ENCODE peak calls at places on chromosomes 16 and 17, in nine cellular contexts. One of them, this sample, is unnamed. For H3K4me1, the result is how much of the 10 kb centered on the place peaks cover.

GRCh38 chr17:79842656-79843474 is 3.6 kb upstream of the CBX4 start:
- DNase-seq in aorta: no peak
- DNase-seq in adrenal gland: no peak
- DNase-seq in transverse colon: peak
- DNase-seq in right atrium auricular region: no peak
- DNase-seq in breast epithelium: no peak
- DNase-seq in ascending aorta: no peak
- DNase-seq in heart left ventricle: no peak
- DNase-seq in tibial nerve: no peak
- DNase-seq in this sample: peak

GRCh38 chr17:1725642-1726511 is 1.4 kb downstream of the WDR81 start:
- DNase-seq in aorta: peak
- DNase-seq in adrenal gland: no peak
- DNase-seq in transverse colon: no peak
- DNase-seq in right atrium auricular region: no peak
- DNase-seq in breast epithelium: no peak
- DNase-seq in ascending aorta: no peak
- DNase-seq in heart left ventricle: no peak
- DNase-seq in tibial nerve: no peak
- DNase-seq in this sample: no peak

GRCh38 chr16:26133401-26133800 is 441.6 kb downstream of the HS3ST4 start:
- DNase-seq in aorta: no peak
- DNase-seq in adrenal gland: no peak
- DNase-seq in transverse colon: no peak
- DNase-seq in right atrium auricular region: no peak
- DNase-seq in breast epithelium: no peak
- DNase-seq in ascending aorta: no peak
- DNase-seq in heart left ventricle: no peak
- DNase-seq in tibial nerve: no peak
- DNase-seq in this sample: no peak

GRCh38 chr17:13016881-13017622 is 775 bp downstream of the ELAC2 start:
- DNase-seq in aorta: no peak
- DNase-seq in adrenal gland: peak
- DNase-seq in transverse colon: no peak
- DNase-seq in right atrium auricular region: no peak
- DNase-seq in breast epithelium: no peak
- DNase-seq in ascending aorta: no peak
- DNase-seq in heart left ventricle: no peak
- DNase-seq in tibial nerve: no peak
- DNase-seq in this sample: no peak

GRCh38 chr17:49197346-49197998 is 12.9 kb downstream of the GNGT2 start:
- DNase-seq in aorta: no peak
- DNase-seq in adrenal gland: no peak
- DNase-seq in transverse colon: no peak
- DNase-seq in right atrium auricular region: no peak
- DNase-seq in breast epithelium: no peak
- DNase-seq in ascending aorta: no peak
- DNase-seq in heart left ventricle: no peak
- DNase-seq in tibial nerve: no peak
- DNase-seq in this sample: no peak

GRCh38 chr17:80663783-80664206 is 119.2 kb downstream of the RPTOR start:
- DNase-seq in aorta: peak
- DNase-seq in adrenal gland: peak
- DNase-seq in transverse colon: peak
- DNase-seq in right atrium auricular region: no peak
- DNase-seq in breast epithelium: no peak
- DNase-seq in ascending aorta: no peak
- DNase-seq in heart left ventricle: no peak
- DNase-seq in tibial nerve: no peak
- DNase-seq in this sample: peak

GRCh38 chr16:47779201-47780016 is 318.3 kb downstream of the PHKB start:
- DNase-seq in aorta: no peak
- DNase-seq in adrenal gland: peak
- DNase-seq in transverse colon: no peak
- DNase-seq in right atrium auricular region: no peak
- DNase-seq in breast epithelium: no peak
- DNase-seq in ascending aorta: no peak
- DNase-seq in heart left ventricle: no peak
- DNase-seq in tibial nerve: no peak
- DNase-seq in this sample: peak

GRCh38 chr16:3017806-3018506 is at the start of gene CLDN6:
- DNase-seq in aorta: no peak
- DNase-seq in adrenal gland: no peak
- DNase-seq in transverse colon: peak
- DNase-seq in right atrium auricular region: no peak
- DNase-seq in breast epithelium: no peak
- DNase-seq in ascending aorta: no peak
- DNase-seq in heart left ventricle: no peak
- DNase-seq in tibial nerve: no peak
- DNase-seq in this sample: no peak

GRCh38 chr17:4178651-4179050 is 35.7 kb downstream of the CYB5D2 start:
- DNase-seq in aorta: no peak
- DNase-seq in adrenal gland: no peak
- DNase-seq in transverse colon: no peak
- DNase-seq in right atrium auricular region: no peak
- DNase-seq in breast epithelium: no peak
- DNase-seq in ascending aorta: no peak
- DNase-seq in heart left ventricle: no peak
- DNase-seq in tibial nerve: no peak
- DNase-seq in this sample: no peak

GRCh38 chr16:70736454-70737376 is 50.9 kb upstream of the MTSS2 start:
- DNase-seq in aorta: peak
- DNase-seq in adrenal gland: no peak
- DNase-seq in transverse colon: no peak
- DNase-seq in right atrium auricular region: no peak
- DNase-seq in breast epithelium: no peak
- DNase-seq in ascending aorta: no peak
- DNase-seq in heart left ventricle: no peak
- DNase-seq in tibial nerve: no peak
- DNase-seq in this sample: no peak

GRCh38 chr17:75340636-75341035 is 51.4 kb upstream of the SLC25A19 start:
- DNase-seq in aorta: no peak
- DNase-seq in adrenal gland: no peak
- DNase-seq in transverse colon: no peak
- DNase-seq in right atrium auricular region: no peak
- DNase-seq in breast epithelium: no peak
- DNase-seq in ascending aorta: no peak
- DNase-seq in heart left ventricle: no peak
- DNase-seq in tibial nerve: no peak
- DNase-seq in this sample: no peak

GRCh38 chr16:57619606-57620315 is 8.7 kb upstream of the ADGRG1 start:
- DNase-seq in aorta: peak
- DNase-seq in adrenal gland: peak
- DNase-seq in transverse colon: peak
- DNase-seq in right atrium auricular region: no peak
- DNase-seq in breast epithelium: peak
- DNase-seq in ascending aorta: no peak
- DNase-seq in heart left ventricle: no peak
- DNase-seq in tibial nerve: peak
- DNase-seq in this sample: peak

GRCh38 chr16:48008011-48008410 is 147.8 kb downstream of the ABCC12 start:
- DNase-seq in aorta: no peak
- DNase-seq in adrenal gland: no peak
- DNase-seq in transverse colon: no peak
- DNase-seq in right atrium auricular region: peak
- DNase-seq in breast epithelium: no peak
- DNase-seq in ascending aorta: no peak
- DNase-seq in heart left ventricle: no peak
- DNase-seq in tibial nerve: no peak
- DNase-seq in this sample: no peak

GRCh38 chr16:6482861-6483530 is 849.6 kb upstream of the RBFOX1 start:
- DNase-seq in aorta: no peak
- DNase-seq in adrenal gland: no peak
- DNase-seq in transverse colon: no peak
- DNase-seq in right atrium auricular region: no peak
- DNase-seq in breast epithelium: no peak
- DNase-seq in ascending aorta: no peak
- DNase-seq in heart left ventricle: no peak
- DNase-seq in tibial nerve: no peak
- DNase-seq in this sample: peak

DNA sequence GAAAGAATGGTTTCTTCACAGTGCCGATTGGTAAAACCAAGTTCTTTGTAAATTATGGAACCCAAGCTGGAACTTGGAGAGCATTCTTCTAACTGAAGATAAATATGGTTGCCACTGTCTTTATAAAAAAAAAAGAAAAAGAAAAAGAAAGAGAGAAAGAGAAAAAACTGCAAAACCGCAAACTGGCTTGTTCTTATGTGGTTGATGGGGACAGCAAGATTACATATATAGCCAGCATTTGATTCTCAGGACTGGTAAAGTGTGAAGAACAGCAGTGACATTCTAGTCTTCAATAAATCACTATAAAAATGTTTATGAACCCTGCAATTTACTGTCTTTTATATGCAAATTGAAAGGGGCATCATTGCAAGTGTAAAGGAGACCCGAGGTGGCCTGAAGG is 605.1 kb downstream of the MAF start:
- DNase-seq in aorta: no peak
- DNase-seq in adrenal gland: no peak
- DNase-seq in transverse colon: no peak
- DNase-seq in right atrium auricular region: no peak
- DNase-seq in breast epithelium: no peak
- DNase-seq in ascending aorta: no peak
- DNase-seq in heart left ventricle: no peak
- DNase-seq in tibial nerve: no peak
- DNase-seq in this sample: no peak
- H3K4me1 ChIP-seq in aorta: under half
- H3K4me1 ChIP-seq in adrenal gland: under half
- H3K4me1 ChIP-seq in transverse colon: under half
- H3K4me1 ChIP-seq in right atrium auricular region: under half
- H3K4me1 ChIP-seq in breast epithelium: under half
- H3K4me1 ChIP-seq in ascending aorta: under half
- H3K4me1 ChIP-seq in heart left ventricle: under half
- H3K4me1 ChIP-seq in tibial nerve: under half
- H3K4me1 ChIP-seq in this sample: under half

GRCh38 chr17:78120971-78121800 is 7.4 kb downstream of the TMC6 start:
- DNase-seq in aorta: peak
- DNase-seq in adrenal gland: no peak
- DNase-seq in transverse colon: peak
- DNase-seq in right atrium auricular region: no peak
- DNase-seq in breast epithelium: no peak
- DNase-seq in ascending aorta: no peak
- DNase-seq in heart left ventricle: no peak
- DNase-seq in tibial nerve: no peak
- DNase-seq in this sample: no peak

GRCh38 chr17:78122991-78123249 is 5.6 kb downstream of the TMC6 start:
- DNase-seq in aorta: no peak
- DNase-seq in adrenal gland: no peak
- DNase-seq in transverse colon: no peak
- DNase-seq in right atrium auricular region: no peak
- DNase-seq in breast epithelium: no peak
- DNase-seq in ascending aorta: no peak
- DNase-seq in heart left ventricle: no peak
- DNase-seq in tibial nerve: no peak
- DNase-seq in this sample: no peak

GRCh38 chr17:78120537-78120936 is 8.0 kb downstream of the TMC6 start:
- DNase-seq in aorta: no peak
- DNase-seq in adrenal gland: no peak
- DNase-seq in transverse colon: no peak
- DNase-seq in right atrium auricular region: no peak
- DNase-seq in breast epithelium: no peak
- DNase-seq in ascending aorta: no peak
- DNase-seq in heart left ventricle: no peak
- DNase-seq in tibial nerve: no peak
- DNase-seq in this sample: no peak

GRCh38 chr17:78122221-78122990 is 6.1 kb downstream of the TMC6 start:
- DNase-seq in aorta: peak
- DNase-seq in adrenal gland: no peak
- DNase-seq in transverse colon: no peak
- DNase-seq in right atrium auricular region: no peak
- DNase-seq in breast epithelium: no peak
- DNase-seq in ascending aorta: no peak
- DNase-seq in heart left ventricle: no peak
- DNase-seq in tibial nerve: no peak
- DNase-seq in this sample: peak

GRCh38 chr17:78121801-78122220 is 6.7 kb downstream of the TMC6 start:
- DNase-seq in aorta: peak
- DNase-seq in adrenal gland: no peak
- DNase-seq in transverse colon: no peak
- DNase-seq in right atrium auricular region: no peak
- DNase-seq in breast epithelium: no peak
- DNase-seq in ascending aorta: no peak
- DNase-seq in heart left ventricle: no peak
- DNase-seq in tibial nerve: no peak
- DNase-seq in this sample: no peak
- H3K4me1 ChIP-seq in aorta: under half
- H3K4me1 ChIP-seq in adrenal gland: under half
- H3K4me1 ChIP-seq in transverse colon: under half
- H3K4me1 ChIP-seq in right atrium auricular region: under half
- H3K4me1 ChIP-seq in breast epithelium: under half
- H3K4me1 ChIP-seq in ascending aorta: under half
- H3K4me1 ChIP-seq in heart left ventricle: under half
- H3K4me1 ChIP-seq in tibial nerve: half or more
- H3K4me1 ChIP-seq in this sample: under half

GRCh38 chr16:79143026-79143425 is 457.5 kb downstream of the MAF start:
- DNase-seq in aorta: no peak
- DNase-seq in adrenal gland: no peak
- DNase-seq in transverse colon: no peak
- DNase-seq in right atrium auricular region: no peak
- DNase-seq in breast epithelium: no peak
- DNase-seq in ascending aorta: no peak
- DNase-seq in heart left ventricle: no peak
- DNase-seq in tibial nerve: no peak
- DNase-seq in this sample: no peak
- H3K4me1 ChIP-seq in aorta: under half
- H3K4me1 ChIP-seq in adrenal gland: under half
- H3K4me1 ChIP-seq in transverse colon: under half
- H3K4me1 ChIP-seq in right atrium auricular region: under half
- H3K4me1 ChIP-seq in breast epithelium: under half
- H3K4me1 ChIP-seq in ascending aorta: under half
- H3K4me1 ChIP-seq in heart left ventricle: under half
- H3K4me1 ChIP-seq in tibial nerve: under half
- H3K4me1 ChIP-seq in this sample: under half

DNA sequence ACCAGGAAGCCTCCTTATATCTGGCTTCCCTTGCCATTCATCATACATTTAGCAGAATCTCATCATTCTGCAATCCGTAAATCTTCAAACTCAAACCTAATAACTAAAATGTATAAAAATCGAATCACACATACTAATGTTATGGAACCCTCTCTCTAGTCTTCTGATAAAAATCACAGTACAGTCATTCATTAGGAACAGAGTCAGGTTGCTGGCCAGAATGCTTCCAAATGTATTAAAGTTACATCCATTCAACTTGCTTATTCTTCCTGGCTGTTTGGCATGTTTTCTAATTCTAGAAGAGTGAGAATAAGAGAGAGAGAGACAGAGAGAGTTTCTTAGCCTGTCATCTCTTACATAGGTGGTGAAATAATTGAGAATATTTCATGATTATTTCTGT is 16.5 kb upstream of the RASL10B start:
- DNase-seq in aorta: no peak
- DNase-seq in adrenal gland: no peak
- DNase-seq in transverse colon: no peak
- DNase-seq in right atrium auricular region: no peak
- DNase-seq in breast epithelium: no peak
- DNase-seq in ascending aorta: no peak
- DNase-seq in heart left ventricle: no peak
- DNase-seq in tibial nerve: no peak
- DNase-seq in this sample: no peak
- H3K4me1 ChIP-seq in aorta: under half
- H3K4me1 ChIP-seq in adrenal gland: under half
- H3K4me1 ChIP-seq in transverse colon: under half
- H3K4me1 ChIP-seq in right atrium auricular region: under half
- H3K4me1 ChIP-seq in breast epithelium: under half
- H3K4me1 ChIP-seq in ascending aorta: under half
- H3K4me1 ChIP-seq in heart left ventricle: half or more
- H3K4me1 ChIP-seq in tibial nerve: half or more
- H3K4me1 ChIP-seq in this sample: under half

This sample was measured in mucosa of descending colon.